ENCODE peak calls at places on chromosomes 16 and 17, in four cellular contexts. N is SK-N-SH; E is CD8-positive, alpha-beta memory T cell; Z is aorta. W is an unnamed sample. For H3K4me1, the result is how much of the 10 kb centered on the place peaks cover.

GRCh38 chr16:56983211-56983751 is 6.1 kb upstream of the NLRC5 start:
- DNase-seq in Z (peak), N (no peak), E (no peak), W (no peak)

GRCh38 chr16:82758406-82758805 is 131.6 kb downstream of the CDH13 start:
- DNase-seq in E (no peak), N (no peak), Z (no peak), W (no peak)

GRCh38 chr16:20202747-20203146 is 124.6 kb downstream of the GP2 start:
- DNase-seq in N (no peak), Z (no peak), E (no peak), W (no peak)

GRCh38 chr16:27181020-27181419 is 22.3 kb upstream of the KDM8 start:
- DNase-seq in Z (no peak), N (peak), E (no peak), W (no peak)

GRCh38 chr16:81786321-81786720 is 7.2 kb downstream of the PLCG2 start:
- DNase-seq in Z (no peak), E (no peak), N (no peak), W (no peak)

GRCh38 chr16:17328971-17329370 is 141.8 kb downstream of the XYLT1 start:
- DNase-seq in Z (no peak), N (peak), E (no peak), W (no peak)

GRCh38 chr17:13114601-13115024 is 96.8 kb upstream of the ELAC2 start:
- DNase-seq in E (no peak), Z (no peak), N (peak), W (no peak)

GRCh38 chr17:27577124-27577761 is 53.7 kb upstream of the LGALS9 start:
- DNase-seq in Z (no peak), E (no peak), N (peak), W (no peak)

GRCh38 chr17:20010099-20010863 is 1.1 kb downstream of the SPECC1 start:
- DNase-seq in E (no peak), Z (peak), N (peak), W (peak)

DNA sequence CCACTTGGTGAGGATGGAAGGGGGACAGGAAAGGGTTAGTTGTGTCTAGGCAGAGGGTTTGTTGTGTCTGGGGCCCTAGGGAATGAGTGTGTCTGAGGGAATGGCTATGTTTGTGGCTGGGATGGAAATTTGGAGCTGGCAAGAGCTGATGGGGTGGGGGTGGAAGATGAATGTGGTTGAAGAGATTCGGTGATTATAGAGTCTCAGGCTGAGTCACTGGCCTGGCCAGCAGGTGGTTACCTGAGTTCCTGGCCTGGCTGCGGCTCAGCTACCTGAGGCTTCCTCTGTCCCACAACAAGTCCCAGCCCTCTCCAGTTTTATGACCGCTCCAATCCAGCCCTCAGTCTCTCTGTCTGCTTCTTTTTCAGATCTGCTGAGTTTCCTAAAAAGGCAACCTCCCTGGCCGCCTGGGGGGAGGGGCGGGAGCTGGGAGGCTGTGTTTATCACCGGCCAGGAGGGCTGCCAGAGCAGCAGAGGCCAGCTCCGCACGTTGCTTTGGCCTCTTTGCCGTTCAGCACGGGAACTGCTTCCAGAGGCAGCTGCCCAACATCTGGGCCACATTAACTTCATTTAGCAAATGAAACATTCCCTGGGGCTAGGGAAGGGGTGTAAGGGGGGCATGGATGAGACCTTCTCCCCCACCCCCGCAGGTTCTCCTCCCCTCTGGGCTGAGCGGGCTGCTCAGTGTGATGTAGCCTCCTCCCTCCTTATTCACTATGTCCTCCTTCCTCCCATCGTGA is 21.8 kb downstream of the ITGB3 start:
- DNase-seq in N (peak), E (no peak), Z (peak), W (no peak)
- H3K4me1 ChIP-seq in N (under half), E (under half), Z (under half), W (under half)

GRCh38 chr17:55237268-55237667 is 27.5 kb upstream of the HLF start:
- DNase-seq in Z (no peak), E (peak), N (no peak), W (peak)

GRCh38 chr17:55238197-55238930 is 26.4 kb upstream of the HLF start:
- DNase-seq in Z (peak), N (peak), E (peak), W (peak)

GRCh38 chr17:55238931-55239297 is 25.8 kb upstream of the HLF start:
- DNase-seq in N (peak), Z (no peak), E (no peak), W (no peak)

GRCh38 chr17:55241097-55241496 is 23.7 kb upstream of the HLF start:
- DNase-seq in E (no peak), Z (no peak), N (no peak), W (no peak)

DNA sequence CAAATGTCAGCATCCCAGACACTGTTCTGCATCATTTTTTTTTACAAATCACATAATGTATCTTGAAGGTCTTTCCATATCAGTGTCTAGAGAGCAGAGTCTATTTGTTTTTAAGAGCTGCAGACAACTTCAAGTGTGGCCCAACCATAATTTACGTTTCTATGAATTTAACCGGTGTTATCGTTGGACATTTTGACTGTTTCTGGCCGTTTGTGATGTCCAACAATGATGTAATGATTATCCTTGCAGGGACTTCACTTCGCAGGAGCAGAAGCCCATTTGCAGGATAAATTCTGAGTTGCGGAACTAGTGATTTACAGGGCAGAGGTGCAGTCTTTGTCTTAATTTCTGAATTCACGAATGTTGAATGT is 26.9 kb upstream of the HLF start:
- DNase-seq in E (no peak), N (no peak), Z (no peak), W (no peak)
- H3K27ac ChIP-seq in E (peak), N (no peak), Z (peak), W (peak)

GRCh38 chr17:49078248-49078647 is 54.3 kb upstream of the B4GALNT2 start:
- DNase-seq in E (no peak), N (no peak), Z (no peak), W (no peak)
- H3K4me1 ChIP-seq in E (under half), N (under half), Z (under half), W (under half)

DNA sequence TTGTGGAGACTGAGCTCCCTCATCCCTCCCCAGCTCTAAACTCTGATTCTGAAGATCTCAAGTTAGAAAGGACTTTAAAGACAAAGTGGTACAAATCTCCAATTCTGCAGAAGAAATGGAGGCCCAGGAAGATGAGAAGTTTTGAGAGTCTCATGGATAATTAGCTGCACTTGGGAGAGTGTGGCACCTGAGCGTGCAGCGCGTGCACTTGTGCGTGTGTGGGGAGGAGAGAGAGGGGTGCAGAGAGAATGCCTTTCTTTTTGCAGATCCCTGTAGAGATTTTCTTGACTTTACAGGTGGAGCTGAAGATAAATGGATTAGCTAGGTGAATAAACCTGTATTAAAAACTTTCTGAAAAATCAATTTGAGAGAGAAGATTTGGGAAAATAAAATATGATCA is 14.8 kb upstream of the AKTIP start:
- DNase-seq in E (no peak), N (no peak), Z (no peak), W (no peak)
- H3K27ac ChIP-seq in E (no peak), N (no peak), Z (no peak), W (no peak)

DNA sequence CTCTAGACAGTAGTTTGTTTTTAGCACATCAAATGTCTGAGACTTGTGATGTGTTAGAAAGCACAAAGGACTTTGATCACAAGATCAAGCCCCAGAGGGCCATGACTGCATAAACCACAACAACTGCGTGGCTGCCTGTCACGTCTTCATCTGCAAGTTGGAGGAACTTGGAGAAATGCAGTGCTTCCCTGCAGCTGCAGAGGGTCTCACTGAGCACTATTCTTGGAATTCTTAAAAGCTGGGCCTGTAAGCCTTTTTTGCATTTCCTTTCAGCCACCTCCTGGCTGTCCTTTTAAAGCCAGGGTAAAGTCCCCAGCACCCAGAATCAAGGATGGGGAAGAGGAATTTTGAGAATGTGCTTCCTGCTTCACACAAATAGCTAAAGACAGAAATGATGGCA is 431.3 kb downstream of the MAF start:
- DNase-seq in Z (peak), N (no peak), E (no peak), W (peak)
- H3K4me1 ChIP-seq in Z (under half), N (under half), E (under half), W (under half)

DNA sequence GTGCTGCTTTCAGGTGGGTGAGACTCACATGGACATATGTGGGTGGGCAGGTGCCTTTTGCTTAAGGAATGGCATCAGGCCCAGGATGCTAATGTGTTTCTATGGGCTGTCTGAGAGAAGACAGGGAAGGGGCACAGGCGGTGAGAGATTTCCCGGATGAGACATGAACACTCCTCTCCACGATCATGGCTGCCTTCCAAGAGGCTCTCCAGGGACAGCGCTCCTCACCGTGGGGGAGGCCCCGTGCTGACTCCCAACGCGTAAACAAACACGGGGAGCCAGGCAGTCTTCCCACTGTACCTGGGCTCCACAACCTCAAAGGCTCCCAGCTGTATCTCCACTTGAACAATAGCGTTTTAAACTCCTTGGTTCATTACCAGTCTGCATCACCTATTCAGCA is 42.8 kb downstream of the CDK5R1 start:
- DNase-seq in Z (no peak), E (no peak), N (no peak), W (no peak)
- H3K27ac ChIP-seq in Z (no peak), E (no peak), N (no peak), W (no peak)

W was measured in naive thymus-derived CD4-positive, alpha-beta T cell.